ENCODE peak calls at places on chromosomes 3 and 15, in six cellular contexts. X, Y, K, O, E and S are unnamed samples.

GRCh38 chr15:41476416-41477048 is 17.1 kb upstream of the ITPKA start:
- DNase-seq in X (no peak), Y (no peak), K (no peak), O (no peak), E (no peak), S (no peak)

GRCh38 chr3:139839034-139839433 is 96.0 kb upstream of the CLSTN2 start:
- DNase-seq in X (no peak), Y (no peak), K (no peak), O (no peak), E (no peak), S (no peak)

GRCh38 chr3:48130321-48130881 is 57.8 kb downstream of the CDC25A start:
- DNase-seq in X (no peak), Y (no peak), K (no peak), O (peak), E (no peak), S (no peak)

GRCh38 chr3:135237371-135237770 is 442.3 kb downstream of the EPHB1 start:
- DNase-seq in X (no peak), Y (no peak), K (no peak), O (no peak), E (no peak), S (no peak)

GRCh38 chr15:48652510-48653076 is 7.1 kb upstream of the FBN1 start:
- DNase-seq in X (no peak), Y (no peak), K (no peak), O (no peak), E (no peak), S (no peak)

GRCh38 chr15:63042879-63043340 is 363 bp downstream of the TPM1 start:
- DNase-seq in X (no peak), Y (no peak), K (no peak), O (peak), E (no peak), S (peak)

GRCh38 chr3:76942096-76942495 is 97.8 kb upstream of the ROBO2 start:
- DNase-seq in X (no peak), Y (no peak), K (no peak), O (no peak), E (no peak), S (no peak)

GRCh38 chr15:43215961-43216360 is 4.9 kb downstream of the EPB42 start:
- DNase-seq in X (peak), Y (no peak), K (no peak), O (no peak), E (no peak), S (no peak)

GRCh38 chr3:42123012-42123581 is 31.9 kb downstream of the TRAK1 start:
- DNase-seq in X (peak), Y (no peak), K (no peak), O (no peak), E (no peak), S (no peak)

GRCh38 chr15:38554354-38554753 is 10.3 kb downstream of the RASGRP1 start:
- DNase-seq in X (no peak), Y (no peak), K (no peak), O (no peak), E (peak), S (no peak)

GRCh38 chr3:10361375-10361774 is 40.5 kb upstream of the SEC13 start:
- DNase-seq in X (no peak), Y (no peak), K (no peak), O (no peak), E (no peak), S (no peak)

GRCh38 chr3:82080792-82081191 is 319.3 kb upstream of the GBE1 start:
- DNase-seq in X (no peak), Y (no peak), K (no peak), O (no peak), E (no peak), S (no peak)

GRCh38 chr3:20096135-20096685 is 56.0 kb downstream of the KAT2B start:
- DNase-seq in X (no peak), Y (no peak), K (no peak), O (no peak), E (no peak), S (no peak)

GRCh38 chr3:172708905-172709775 is 1.7 kb downstream of the NCEH1 start:
- DNase-seq in X (peak), Y (no peak), K (no peak), O (peak), E (no peak), S (no peak)

GRCh38 chr3:65534825-65535224 is 503.9 kb downstream of the MAGI1 start:
- DNase-seq in X (no peak), Y (no peak), K (no peak), O (no peak), E (no peak), S (no peak)

GRCh38 chr15:23823508-23823907 is 136.4 kb upstream of the NDN start:
- DNase-seq in X (no peak), Y (no peak), K (peak), O (no peak), E (peak), S (no peak)

GRCh38 chr3:28971156-28971555 is 309.7 kb upstream of the RBMS3 start:
- DNase-seq in X (no peak), Y (no peak), K (no peak), O (no peak), E (no peak), S (no peak)

GRCh38 chr3:194279106-194279505 is 72.0 kb downstream of the CPN2 start:
- DNase-seq in X (no peak), Y (no peak), K (no peak), O (no peak), E (no peak), S (no peak)

GRCh38 chr3:71226565-71227281 is 356.8 kb downstream of the FOXP1 start:
- DNase-seq in X (no peak), Y (no peak), K (no peak), O (no peak), E (peak), S (no peak)

GRCh38 chr3:47916201-47916600 is 100.0 kb downstream of the MAP4 start:
- DNase-seq in X (no peak), Y (no peak), K (no peak), O (no peak), E (no peak), S (no peak)

GRCh38 chr15:79593119-79593869 is 161.2 kb downstream of the MINAR1 start:
- DNase-seq in X (peak), Y (no peak), K (no peak), O (no peak), E (no peak), S (no peak)

DNA sequence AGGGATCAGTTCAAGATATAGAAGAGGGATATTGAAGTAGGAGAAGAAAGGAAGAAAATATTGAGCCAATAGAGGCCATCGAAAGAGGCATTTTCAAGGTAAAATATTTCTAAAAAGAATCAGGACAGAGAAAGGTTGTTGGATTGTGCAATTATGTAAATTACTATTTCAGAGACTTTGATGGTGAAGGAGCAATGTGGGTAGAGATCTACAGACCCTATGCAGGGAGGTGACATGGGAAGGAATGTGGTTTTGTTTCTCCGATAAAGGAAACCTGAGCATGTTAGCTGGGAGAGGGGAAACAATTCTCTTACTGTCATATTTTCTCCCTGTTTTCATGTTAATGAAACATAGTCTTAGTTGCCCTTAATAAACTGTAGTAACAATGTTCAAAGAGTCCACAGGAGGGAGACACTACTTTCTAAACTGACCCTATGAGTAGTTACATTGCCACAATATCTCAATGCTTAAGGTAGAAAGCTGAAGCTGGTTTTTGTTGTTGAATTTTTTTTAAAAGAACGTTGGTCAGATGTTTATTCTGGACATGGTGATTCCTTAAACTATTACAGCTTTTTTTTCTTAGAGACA is 133.3 kb downstream of the GRM7 start:
- DNase-seq in X (peak), Y (no peak), K (no peak), O (no peak), E (no peak), S (no peak)
- TF ChIP-seq CTCF in X (no peak), Y (peak), K (no peak), O (no peak), E (no peak), S (peak)

GRCh38 chr3:124530916-124531315 is 199.3 kb upstream of the UMPS start:
- DNase-seq in X (peak), Y (no peak), K (no peak), O (no peak), E (no peak), S (no peak)

GRCh38 chr3:124529826-124530571 is 200.3 kb upstream of the UMPS start:
- DNase-seq in X (peak), Y (no peak), K (no peak), O (no peak), E (no peak), S (no peak)

GRCh38 chr3:124522226-124522625 is 208.0 kb upstream of the UMPS start:
- DNase-seq in X (peak), Y (no peak), K (no peak), O (no peak), E (no peak), S (no peak)

GRCh38 chr3:124532071-124532470 is 198.2 kb upstream of the UMPS start:
- DNase-seq in X (peak), Y (no peak), K (no peak), O (no peak), E (no peak), S (no peak)

DNA sequence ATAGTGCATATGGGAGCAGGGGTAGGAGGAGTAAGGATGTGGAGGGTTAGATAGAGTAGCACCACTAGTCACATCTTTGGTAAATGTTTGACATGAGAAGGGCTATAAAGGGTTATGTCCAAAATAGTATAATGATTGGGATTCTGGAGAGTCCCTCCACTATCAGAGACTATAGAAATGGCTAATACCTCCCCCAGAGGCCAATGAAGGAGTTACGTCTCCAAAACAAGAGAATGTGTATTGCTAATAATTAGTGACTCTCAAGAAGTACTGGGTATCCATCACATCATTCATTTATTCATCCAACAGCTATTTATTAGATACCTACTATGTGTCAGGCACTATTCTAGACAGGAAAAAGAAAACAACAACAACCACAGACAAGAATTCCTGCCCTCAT is 203.7 kb upstream of the UMPS start:
- DNase-seq in X (no peak), Y (no peak), K (no peak), O (no peak), E (no peak), S (no peak)
- TF ChIP-seq CTCF in X (no peak), Y (peak), K (peak), O (no peak), E (no peak), S (no peak)

DNA sequence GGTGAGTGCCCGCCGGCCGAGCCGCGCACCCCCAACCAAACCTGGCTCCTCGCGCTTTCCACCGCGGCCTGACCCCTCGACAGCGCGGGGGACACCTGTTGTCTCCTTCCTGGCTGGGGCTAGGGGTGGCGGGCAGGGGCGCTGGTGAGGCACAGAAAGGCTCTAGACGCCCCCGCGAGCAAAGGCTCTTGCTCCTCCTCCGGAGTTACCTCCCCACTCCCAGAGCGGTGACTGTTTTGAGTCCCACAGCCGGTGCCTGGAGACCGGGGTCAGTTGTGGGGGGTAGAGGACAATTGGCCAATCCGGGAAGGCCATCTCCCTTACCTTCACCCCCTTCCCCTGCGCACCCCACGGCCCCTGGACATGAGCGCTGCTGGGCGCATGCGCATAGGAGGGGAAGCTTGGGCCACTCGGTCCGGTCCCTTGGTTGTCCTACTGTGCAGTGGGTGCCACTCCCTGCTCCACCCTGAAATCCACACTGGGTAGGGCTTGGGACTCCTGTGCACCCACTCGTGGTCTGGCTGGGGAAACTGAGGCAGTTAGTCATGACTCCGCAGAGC is 554 bp downstream of the CHST13 start:
- DNase-seq in X (no peak), Y (peak), K (no peak), O (no peak), E (peak), S (no peak)
- TF ChIP-seq CTCF in X (no peak), Y (no peak), K (no peak), O (no peak), E (no peak), S (no peak)

DNA sequence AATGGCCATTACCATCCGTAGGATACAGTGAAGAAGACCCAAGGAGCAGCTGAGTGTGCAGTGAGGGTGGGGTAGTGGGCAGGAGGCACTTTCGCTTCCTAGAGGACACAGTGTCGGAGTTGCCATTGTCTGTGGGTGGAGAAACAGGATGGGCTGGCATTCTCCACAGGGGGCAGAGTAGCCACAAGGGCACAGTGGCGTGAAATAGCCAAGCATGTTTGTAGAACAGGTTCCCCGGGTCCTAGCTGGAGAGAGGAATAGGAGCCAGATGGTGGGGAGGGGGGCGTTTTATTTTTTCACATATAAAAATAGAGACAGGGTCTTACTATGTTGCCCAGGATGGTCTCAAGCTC is 3.5 kb downstream of the SLC6A6 start:
- DNase-seq in X (no peak), Y (no peak), K (no peak), O (no peak), E (no peak), S (no peak)
- TF ChIP-seq CTCF in X (no peak), Y (no peak), K (no peak), O (no peak), E (no peak), S (no peak)

DNA sequence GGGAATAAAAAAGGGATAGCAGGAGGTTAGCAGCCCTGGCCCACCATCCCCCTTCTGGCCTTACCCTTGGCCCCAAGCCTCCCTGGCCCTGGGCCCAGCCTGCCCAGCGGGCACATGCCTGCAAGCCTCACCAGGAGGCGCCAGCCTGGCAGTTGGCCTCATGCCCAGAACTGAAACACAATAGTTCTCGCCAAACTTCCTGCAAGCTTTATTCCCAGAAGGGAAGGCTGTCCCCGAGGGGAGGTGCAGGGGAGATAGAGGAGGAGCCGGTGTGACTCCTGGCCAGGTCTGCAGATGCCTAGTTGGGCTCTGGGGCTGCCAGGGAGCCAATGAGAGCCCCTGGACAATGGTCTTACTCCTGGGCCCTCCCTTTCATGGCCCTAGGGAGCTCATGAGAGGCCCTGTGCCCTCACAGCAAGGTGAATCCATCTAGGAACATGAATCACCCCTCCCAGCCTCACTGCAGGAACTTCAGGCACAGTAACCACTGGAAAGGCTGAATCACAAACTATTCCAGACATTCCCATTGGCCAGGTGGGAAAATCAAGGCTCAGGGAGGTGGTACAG is 4.0 kb downstream of the CCDC33 start:
- DNase-seq in X (peak), Y (no peak), K (no peak), O (peak), E (no peak), S (peak)
- TF ChIP-seq CTCF in X (peak), Y (no peak), K (no peak), O (peak), E (no peak), S (peak)

GRCh38 chr15:95832655-95833054 is 497.8 kb upstream of the NR2F2 start:
- DNase-seq in X (no peak), Y (no peak), K (no peak), O (no peak), E (no peak), S (no peak)

GRCh38 chr15:95825672-95826387 is 504.7 kb upstream of the NR2F2 start:
- DNase-seq in X (no peak), Y (no peak), K (no peak), O (no peak), E (no peak), S (no peak)

GRCh38 chr15:95826388-95826781 is 504.1 kb upstream of the NR2F2 start:
- DNase-seq in X (no peak), Y (no peak), K (no peak), O (no peak), E (no peak), S (no peak)

GRCh38 chr15:95826831-95827230 is 503.7 kb upstream of the NR2F2 start:
- DNase-seq in X (peak), Y (no peak), K (peak), O (no peak), E (no peak), S (no peak)

DNA sequence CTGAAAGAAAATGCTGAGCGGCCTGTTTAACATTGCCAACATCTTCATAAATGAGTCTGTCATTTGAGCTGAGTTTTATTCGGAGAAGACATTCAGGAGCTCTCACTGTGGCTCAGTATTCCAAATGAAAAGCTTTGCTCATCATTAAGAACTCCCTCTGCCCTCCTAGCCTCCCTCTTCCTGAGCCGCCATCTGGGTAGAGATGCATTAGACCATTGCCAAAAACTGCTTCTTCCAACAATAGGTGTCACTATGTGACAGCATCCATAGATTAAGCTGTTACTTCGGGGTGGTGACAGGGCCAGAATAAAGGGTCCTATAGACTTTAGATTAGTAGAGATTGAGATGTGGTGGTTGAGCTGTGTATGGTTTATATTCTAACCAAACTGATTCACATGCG is 501.4 kb upstream of the NR2F2 start:
- DNase-seq in X (no peak), Y (no peak), K (no peak), O (no peak), E (no peak), S (no peak)
- TF ChIP-seq CTCF in X (no peak), Y (no peak), K (peak), O (no peak), E (no peak), S (no peak)

GRCh38 chr15:99979371-99979770 is 246.1 kb upstream of the LYSMD4 start:
- DNase-seq in X (no peak), Y (no peak), K (no peak), O (no peak), E (no peak), S (no peak)

GRCh38 chr15:99981223-99981647 is 248.0 kb upstream of the LYSMD4 start:
- DNase-seq in X (peak), Y (no peak), K (no peak), O (no peak), E (peak), S (no peak)

GRCh38 chr15:99981839-99982658 is 248.8 kb upstream of the LYSMD4 start:
- DNase-seq in X (no peak), Y (no peak), K (no peak), O (no peak), E (no peak), S (no peak)

GRCh38 chr15:99982662-99983061 is 249.4 kb upstream of the LYSMD4 start:
- DNase-seq in X (no peak), Y (no peak), K (no peak), O (no peak), E (no peak), S (no peak)

GRCh38 chr15:99980791-99981190 is 247.6 kb upstream of the LYSMD4 start:
- DNase-seq in X (no peak), Y (no peak), K (no peak), O (no peak), E (no peak), S (no peak)
- TF ChIP-seq CTCF in X (no peak), Y (no peak), K (no peak), O (no peak), E (no peak), S (no peak)

GRCh38 chr3:107241217-107241616 is 136.0 kb upstream of the CCDC54 start:
- DNase-seq in X (peak), Y (no peak), K (peak), O (peak), E (peak), S (peak)
- TF ChIP-seq CTCF in X (peak), Y (no peak), K (no peak), O (no peak), E (no peak), S (no peak)